ENCODE peak calls at places on chromosomes 6 and 20, in seven cellular contexts. G, P, Y, B, E, S and D are unnamed samples.

GRCh38 chr6:151216812-151217211 is 23.0 kb upstream of the AKAP12 start:
- DNase-seq in G (no peak), P (no peak), Y (no peak), B (no peak), E (no peak), S (no peak), D (no peak)

GRCh38 chr20:51768759-51769517 is 748 bp upstream of the ATP9A start:
- DNase-seq in G (no peak), P (no peak), Y (no peak), B (peak), E (no peak), S (no peak), D (no peak)

GRCh38 chr6:127267742-127268588 is 1.3 kb downstream of the RNF146 start:
- DNase-seq in G (no peak), P (no peak), Y (no peak), B (peak), E (no peak), S (no peak), D (no peak)

GRCh38 chr20:38143238-38143645 is 21.8 kb downstream of the TGM2 start:
- DNase-seq in G (no peak), P (no peak), Y (no peak), B (no peak), E (no peak), S (no peak), D (no peak)

GRCh38 chr20:44210422-44211176 is at the start of gene OSER1:
- DNase-seq in G (peak), P (peak), Y (peak), B (peak), E (peak), S (peak), D (peak)

GRCh38 chr6:129215916-129216525 is 333.1 kb downstream of the LAMA2 start:
- DNase-seq in G (no peak), P (no peak), Y (no peak), B (no peak), E (no peak), S (no peak), D (no peak)

GRCh38 chr20:9068232-9068781 is 580 bp upstream of the PLCB4 start:
- DNase-seq in G (no peak), P (no peak), Y (no peak), B (peak), E (no peak), S (peak), D (no peak)

GRCh38 chr6:137571854-137572253 is 77.7 kb upstream of the OLIG3 start:
- DNase-seq in G (no peak), P (peak), Y (peak), B (peak), E (no peak), S (peak), D (peak)

GRCh38 chr20:36786663-36787062 is 13.1 kb upstream of the DSN1 start:
- DNase-seq in G (no peak), P (no peak), Y (no peak), B (no peak), E (no peak), S (no peak), D (no peak)

GRCh38 chr20:33249456-33249855 is 13.7 kb downstream of the BPIFA1 start:
- DNase-seq in G (no peak), P (no peak), Y (no peak), B (no peak), E (no peak), S (no peak), D (no peak)

GRCh38 chr6:14811760-14812428 is 434.0 kb upstream of the JARID2 start:
- DNase-seq in G (no peak), P (no peak), Y (no peak), B (no peak), E (no peak), S (peak), D (no peak)

GRCh38 chr20:48788486-48789072 is 39.2 kb downstream of the PREX1 start:
- DNase-seq in G (no peak), P (no peak), Y (no peak), B (no peak), E (peak), S (no peak), D (peak)